ENCODE peak calls at places on chromosomes 2 and 18, in five cellular contexts. H is esophagus muscularis mucosa, I is gastrocnemius medialis, X is OCI-LY7, A is choroid plexus epithelial cell. K is an unnamed sample.

GRCh38 chr18:50061876-50062517 is 132.9 kb downstream of the MYO5B start:
- DNase-seq in I (no peak), A (no peak), X (no peak), H (no peak), K (no peak)

GRCh38 chr2:233519787-233520611 is 46.6 kb downstream of the USP40 start:
- DNase-seq in X (peak), I (no peak), A (no peak), H (no peak), K (no peak)

GRCh38 chr2:98508690-98509054 is 64.0 kb downstream of the INPP4A start:
- DNase-seq in X (no peak), A (peak), I (peak), H (no peak), K (peak)

GRCh38 chr18:40673150-40673549 is 1281.9 kb upstream of the PIK3C3 start:
- DNase-seq in H (no peak), A (no peak), I (no peak), X (no peak), K (no peak)

GRCh38 chr2:10361220-10361588 is 58.5 kb downstream of the HPCAL1 start:
- DNase-seq in A (peak), H (no peak), I (no peak), X (no peak), K (peak)

GRCh38 chr2:158130832-158131473 is 29.3 kb downstream of the UPP2 start:
- DNase-seq in X (no peak), A (peak), H (no peak), I (no peak), K (no peak)

GRCh38 chr2:74001121-74001520 is 16.4 kb downstream of the TET3 start:
- DNase-seq in H (no peak), I (no peak), X (no peak), A (no peak), K (no peak)

GRCh38 chr18:49177812-49178211 is 227.0 kb upstream of the SMAD7 start:
- DNase-seq in A (peak), X (no peak), I (no peak), H (no peak), K (peak)

GRCh38 chr2:38076250-38076709 is 329 bp upstream of the CYP1B1 start:
- DNase-seq in A (peak), H (no peak), I (peak), X (no peak), K (peak)

GRCh38 chr2:10774394-10774793 is 38.2 kb downstream of the PDIA6 start:
- DNase-seq in H (no peak), I (no peak), X (no peak), A (no peak), K (no peak)

GRCh38 chr18:13710460-13710859 is 15.9 kb downstream of the FAM210A start:
- DNase-seq in I (no peak), X (no peak), H (no peak), A (peak), K (peak)

GRCh38 chr2:62396880-62397279 is 109.1 kb downstream of the TMEM17 start:
- DNase-seq in A (no peak), H (no peak), X (no peak), I (no peak), K (no peak)

GRCh38 chr2:38394903-38395341 is 17.8 kb upstream of the ATL2 start:
- DNase-seq in H (no peak), A (no peak), I (no peak), X (no peak), K (no peak)

GRCh38 chr2:25342372-25343186 is 854 bp upstream of the DNMT3A start:
- DNase-seq in X (peak), A (peak), I (peak), H (no peak), K (peak)

GRCh38 chr18:24868760-24869237 is 408.4 kb downstream of the HRH4 start:
- DNase-seq in H (no peak), I (no peak), X (no peak), A (no peak), K (peak)

GRCh38 chr2:213067888-213068287 is 83.5 kb downstream of the IKZF2 start:
- DNase-seq in X (no peak), A (no peak), I (no peak), H (no peak), K (peak)

GRCh38 chr2:240410808-240411207 is 24.7 kb upstream of the GPC1 start:
- DNase-seq in I (no peak), A (no peak), H (no peak), X (no peak), K (no peak)

GRCh38 chr2:100248044-100248330 is 74.3 kb downstream of the LONRF2 start:
- DNase-seq in A (no peak), I (no peak), H (no peak), X (peak), K (no peak)

GRCh38 chr18:3651266-3651665 is 201.3 kb downstream of the TGIF1 start:
- DNase-seq in A (no peak), H (no peak), X (no peak), I (no peak), K (no peak)

GRCh38 chr2:96574364-96574763 is 37.8 kb downstream of the ARID5A start:
- DNase-seq in A (peak), X (no peak), H (no peak), I (no peak), K (no peak)

GRCh38 chr2:144372484-144373195 is 147.3 kb downstream of the ZEB2 start:
- DNase-seq in A (no peak), X (no peak), H (no peak), I (peak), K (no peak)

GRCh38 chr2:100924520-100925451 is 77.3 kb upstream of the RPL31 start:
- DNase-seq in H (no peak), I (no peak), A (peak), X (no peak), K (peak)

GRCh38 chr18:25832008-25832604 is 258.3 kb downstream of the SS18 start:
- DNase-seq in H (no peak), A (peak), I (peak), X (peak), K (peak)

GRCh38 chr2:45024600-45025291 is 15.5 kb upstream of the SIX2 start:
- DNase-seq in X (peak), I (no peak), A (peak), H (no peak), K (peak)

GRCh38 chr2:84805250-84805917 is 75.5 kb downstream of the TRABD2A start:
- DNase-seq in H (no peak), A (peak), I (no peak), X (no peak), K (peak)

GRCh38 chr18:10707294-10707693 is 181.5 kb downstream of the NAPG start:
- DNase-seq in H (peak), A (no peak), X (no peak), I (no peak), K (no peak)

GRCh38 chr2:10057231-10058107 is 14.1 kb downstream of the KLF11 start:
- DNase-seq in I (no peak), H (no peak), X (no peak), A (peak), K (peak)

GRCh38 chr2:183348492-183348891 is 224.2 kb downstream of the NUP35 start:
- DNase-seq in H (no peak), I (no peak), X (peak), A (no peak), K (no peak)
- TF ChIP-seq CTCF in H (no peak), I (no peak), X (peak), A (no peak), K (no peak)

DNA sequence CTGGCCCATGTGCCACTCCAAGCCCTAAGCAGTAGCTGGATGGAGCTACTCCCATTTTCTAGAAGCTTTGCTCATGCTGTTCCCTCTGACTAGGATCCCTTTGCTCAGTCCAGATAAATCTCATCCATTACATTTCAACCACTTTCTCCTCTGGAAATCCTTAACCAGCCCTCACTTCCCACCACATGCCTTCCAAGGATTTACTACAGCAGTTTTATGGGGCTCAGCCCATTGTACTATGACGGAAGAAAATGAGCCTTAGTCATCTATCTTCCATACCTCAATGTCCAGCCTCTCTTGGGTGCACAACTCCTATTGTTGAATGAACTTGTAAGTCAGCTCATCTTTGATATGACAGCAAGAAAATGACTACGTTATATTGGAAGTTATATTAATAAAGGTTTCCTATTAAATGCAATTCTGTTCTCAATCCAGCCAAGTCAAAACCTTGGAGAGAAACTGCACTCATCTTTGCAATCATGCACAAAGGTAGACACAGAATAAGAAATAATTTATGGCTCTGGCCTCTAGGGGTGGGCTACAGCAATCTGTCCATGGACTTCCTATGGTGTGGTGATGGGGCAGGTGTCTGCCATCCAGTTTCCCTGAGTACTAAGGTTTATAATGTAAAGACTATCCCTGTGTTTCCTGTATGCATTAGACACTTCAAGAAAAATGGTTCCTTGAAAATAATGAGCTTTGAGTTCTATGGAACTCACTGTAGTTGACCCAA is 3.4 kb downstream of the B4GALT6 start:
- DNase-seq in I (no peak), A (no peak), H (no peak), X (peak), K (no peak)
- TF ChIP-seq CTCF in I (no peak), A (peak), H (no peak), X (peak), K (peak)

GRCh38 chr2:152456262-152456661 is 121.3 kb downstream of the FMNL2 start:
- DNase-seq in A (peak), I (no peak), H (no peak), X (no peak), K (peak)

GRCh38 chr2:152453129-152453642 is 118.2 kb downstream of the FMNL2 start:
- DNase-seq in I (no peak), H (no peak), A (peak), X (no peak), K (peak)

GRCh38 chr2:152454391-152454790 is 119.4 kb downstream of the FMNL2 start:
- DNase-seq in A (no peak), X (no peak), I (no peak), H (no peak), K (no peak)

GRCh38 chr2:152458441-152458940 is 123.5 kb downstream of the FMNL2 start:
- DNase-seq in I (no peak), X (no peak), H (no peak), A (no peak), K (no peak)

DNA sequence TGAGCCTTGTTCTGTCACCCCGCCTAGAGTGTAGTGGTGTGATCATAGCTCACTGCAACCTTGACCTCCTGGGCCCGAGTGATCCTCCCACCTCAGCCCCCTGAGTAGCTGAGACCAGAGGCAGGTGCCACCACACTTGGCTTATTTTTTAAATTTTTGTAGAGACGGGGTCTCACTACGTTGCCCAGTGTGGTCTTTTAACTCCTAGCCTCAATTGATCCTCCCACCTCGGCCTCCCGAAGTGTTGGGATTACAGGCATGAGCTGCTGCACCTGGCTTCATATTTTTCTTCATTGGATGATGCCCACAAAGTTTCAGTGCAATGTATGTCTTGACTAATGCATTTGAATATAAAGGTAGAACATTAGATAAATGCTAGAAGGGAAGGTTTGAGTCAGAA is 120.8 kb downstream of the FMNL2 start:
- DNase-seq in A (no peak), H (no peak), X (no peak), I (no peak), K (no peak)
- TF ChIP-seq CTCF in A (no peak), H (no peak), X (no peak), I (no peak), K (no peak)

GRCh38 chr2:102245266-102246151 is 58.7 kb downstream of the IL1RL2 start:
- DNase-seq in A (peak), I (no peak), H (no peak), X (no peak), K (no peak)
- TF ChIP-seq CTCF in A (peak), I (no peak), H (no peak), X (no peak), K (peak)

DNA sequence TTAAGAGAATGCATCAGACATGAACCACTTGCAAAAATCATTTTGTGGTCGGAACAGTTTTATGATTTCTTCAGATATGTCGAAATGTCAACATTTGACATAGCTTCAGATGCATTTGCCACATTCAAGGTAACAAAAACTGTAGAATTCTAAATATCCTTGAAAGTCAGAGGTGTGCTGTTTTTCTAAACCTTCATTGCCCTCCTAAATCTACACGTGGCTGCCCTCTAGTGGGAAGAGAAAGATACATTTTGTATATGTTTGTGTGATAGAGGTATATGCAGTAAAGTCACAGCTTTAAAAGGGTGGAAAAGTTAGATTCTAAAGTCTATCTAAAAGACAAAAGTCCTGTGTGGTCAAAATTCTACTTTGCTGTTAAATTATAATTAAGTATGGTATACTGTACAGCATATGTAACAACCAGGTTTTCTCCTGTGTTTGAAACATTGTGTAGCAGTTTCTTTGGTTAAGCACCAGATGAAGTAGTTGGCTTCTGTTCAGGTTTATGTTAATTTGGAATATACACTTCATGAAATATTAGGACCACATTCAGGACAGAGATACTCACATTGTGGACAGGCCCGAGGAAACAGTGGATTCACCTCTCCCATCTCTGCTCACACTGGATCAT is 65.9 kb upstream of the ITM2C start:
- DNase-seq in A (peak), X (peak), H (no peak), I (no peak), K (peak)
- TF ChIP-seq CTCF in A (peak), X (peak), H (peak), I (peak), K (peak)

DNA sequence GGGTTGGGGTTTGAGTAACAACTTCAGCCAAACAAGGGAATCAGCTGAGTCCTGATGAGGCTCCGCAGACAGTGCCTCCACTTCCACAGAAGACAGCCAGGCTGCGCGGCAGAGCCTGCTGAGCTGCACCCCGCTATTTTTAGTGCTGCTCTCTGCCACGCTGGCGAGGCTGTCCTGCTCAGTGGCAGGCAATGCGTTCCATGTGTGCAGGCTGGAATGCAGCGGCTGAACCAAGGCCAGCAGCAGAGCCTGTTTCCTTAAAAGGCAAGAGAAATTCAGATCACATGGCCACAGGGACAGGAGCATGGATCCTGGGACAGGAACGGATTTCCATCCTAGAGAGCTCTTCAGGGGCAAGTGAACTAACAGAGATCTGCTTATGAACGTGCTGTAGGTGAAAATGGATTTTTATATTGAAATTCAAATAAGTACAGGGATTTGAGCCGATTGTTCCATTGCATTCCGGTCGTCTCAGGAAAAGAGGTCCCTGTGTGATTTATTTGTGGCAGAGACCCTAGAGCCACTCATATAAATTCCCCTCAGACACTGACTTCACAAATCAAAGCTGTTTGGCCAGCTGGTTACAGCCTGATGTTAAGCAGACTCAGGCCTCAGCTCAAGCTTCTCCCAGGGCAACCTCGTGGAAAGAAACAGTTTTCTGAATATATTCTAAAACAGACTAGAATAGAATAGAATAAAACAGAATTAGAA is 98.6 kb downstream of the COL6A3 start:
- DNase-seq in H (no peak), A (peak), I (peak), X (no peak), K (peak)
- TF ChIP-seq CTCF in H (peak), A (peak), I (peak), X (no peak), K (peak)

K was measured in fibroblast of lung.